ENCODE peak calls at places on chromosomes 7 and 10, in five cellular contexts. A is GM23338, C is HepG2, N is H1, B is K562. I is an unnamed sample. For H4K20me1, the result is how much of the 10 kb centered on the place peaks cover.

GRCh38 chr10:101839421-101840063 is 4.1 kb downstream of the KCNIP2 start:
- DNase-seq in A (peak), C (no peak), N (no peak), B (peak), I (no peak)

GRCh38 chr7:26490631-26491624 is 199.3 kb downstream of the SNX10 start:
- DNase-seq in A (no peak), C (no peak), N (no peak), B (no peak), I (no peak)

GRCh38 chr7:110964770-110965169 is 126.2 kb upstream of the LRRN3 start:
- DNase-seq in A (no peak), C (no peak), N (no peak), B (no peak), I (no peak)

GRCh38 chr7:158273138-158273651 is 314.4 kb downstream of the PTPRN2 start:
- DNase-seq in A (no peak), C (no peak), N (no peak), B (no peak), I (no peak)

GRCh38 chr10:17199351-17199804 is 2.1 kb downstream of the TRDMT1 start:
- DNase-seq in A (peak), C (no peak), N (no peak), B (no peak), I (no peak)

GRCh38 chr7:69245646-69246045 is 352.6 kb upstream of the AUTS2 start:
- DNase-seq in A (no peak), C (no peak), N (no peak), B (no peak), I (no peak)

GRCh38 chr7:79820387-79820786 is 314.2 kb upstream of the GNAI1 start:
- DNase-seq in A (peak), C (no peak), N (no peak), B (no peak), I (no peak)

GRCh38 chr10:31929260-31929985 is 792 bp upstream of the ARHGAP12 start:
- DNase-seq in A (peak), C (peak), N (no peak), B (peak), I (no peak)

GRCh38 chr10:24205846-24206245 is 3.1 kb upstream of the KIAA1217 start:
- DNase-seq in A (no peak), C (no peak), N (no peak), B (no peak), I (no peak)

GRCh38 chr10:8242295-8242872 is 187.9 kb downstream of the GATA3 start:
- DNase-seq in A (no peak), C (no peak), N (no peak), B (no peak), I (no peak)

GRCh38 chr10:66349076-66349475 is 576.8 kb upstream of the LRRTM3 start:
- DNase-seq in A (peak), C (no peak), N (no peak), B (no peak), I (no peak)

GRCh38 chr7:76409537-76409936 is at the start of gene SSC4D:
- DNase-seq in A (peak), C (peak), N (no peak), B (peak), I (no peak)

GRCh38 chr10:88755753-88756152 is 4.1 kb upstream of the LIPN start:
- DNase-seq in A (no peak), C (no peak), N (no peak), B (no peak), I (no peak)

GRCh38 chr10:118311505-118311904 is 30.6 kb downstream of the FAM204A start:
- DNase-seq in A (no peak), C (no peak), N (no peak), B (no peak), I (no peak)

GRCh38 chr10:114044251-114045070 is 795 bp downstream of the ADRB1 start:
- DNase-seq in A (peak), C (no peak), N (no peak), B (no peak), I (no peak)

GRCh38 chr7:152588350-152588749 is 87.6 kb downstream of the XRCC2 start:
- DNase-seq in A (peak), C (peak), N (no peak), B (no peak), I (no peak)

GRCh38 chr10:12966067-12966466 is 35.4 kb downstream of the CCDC3 start:
- DNase-seq in A (no peak), C (no peak), N (no peak), B (no peak), I (no peak)

GRCh38 chr7:113000316-113001020 is 86.2 kb downstream of the GPR85 start:
- DNase-seq in A (no peak), C (no peak), N (no peak), B (no peak), I (no peak)

GRCh38 chr10:60948871-60949270 is 4.9 kb upstream of the RHOBTB1 start:
- DNase-seq in A (no peak), C (no peak), N (no peak), B (no peak), I (no peak)

GRCh38 chr10:59018977-59019376 is 157.5 kb upstream of the PHYHIPL start:
- DNase-seq in A (no peak), C (no peak), N (no peak), B (no peak), I (no peak)

GRCh38 chr7:74220229-74220628 is 10.4 kb downstream of the LAT2 start:
- DNase-seq in A (no peak), C (no peak), N (no peak), B (no peak), I (no peak)

GRCh38 chr10:63628526-63629362 is 107.5 kb downstream of the REEP3 start:
- DNase-seq in A (peak), C (peak), N (no peak), B (peak), I (peak)

GRCh38 chr7:32890553-32891045 is 961 bp downstream of the KBTBD2 start:
- DNase-seq in A (peak), C (peak), N (no peak), B (no peak), I (peak)

GRCh38 chr7:101832681-101833375 is 15.4 kb downstream of the CUX1 start:
- DNase-seq in A (no peak), C (no peak), N (no peak), B (no peak), I (no peak)

GRCh38 chr7:105136221-105136620 is 122.2 kb downstream of the KMT2E start:
- DNase-seq in A (peak), C (peak), N (no peak), B (no peak), I (no peak)

GRCh38 chr7:137160236-137160635 is 183.3 kb downstream of the PTN start:
- DNase-seq in A (no peak), C (no peak), N (no peak), B (no peak), I (no peak)

GRCh38 chr10:29302499-29302898 is 13.6 kb downstream of the LYZL1 start:
- DNase-seq in A (peak), C (no peak), N (no peak), B (no peak), I (no peak)

GRCh38 chr7:7770228-7770627 is 51.8 kb upstream of the RPA3 start:
- DNase-seq in A (no peak), C (no peak), N (no peak), B (no peak), I (no peak)

GRCh38 chr10:31602541-31603244 is 283.7 kb downstream of the ZEB1 start:
- DNase-seq in A (peak), C (no peak), N (no peak), B (no peak), I (no peak)

GRCh38 chr7:140526901-140527664 is 47.8 kb upstream of the MKRN1 start:
- DNase-seq in A (no peak), C (no peak), N (no peak), B (no peak), I (no peak)

DNA sequence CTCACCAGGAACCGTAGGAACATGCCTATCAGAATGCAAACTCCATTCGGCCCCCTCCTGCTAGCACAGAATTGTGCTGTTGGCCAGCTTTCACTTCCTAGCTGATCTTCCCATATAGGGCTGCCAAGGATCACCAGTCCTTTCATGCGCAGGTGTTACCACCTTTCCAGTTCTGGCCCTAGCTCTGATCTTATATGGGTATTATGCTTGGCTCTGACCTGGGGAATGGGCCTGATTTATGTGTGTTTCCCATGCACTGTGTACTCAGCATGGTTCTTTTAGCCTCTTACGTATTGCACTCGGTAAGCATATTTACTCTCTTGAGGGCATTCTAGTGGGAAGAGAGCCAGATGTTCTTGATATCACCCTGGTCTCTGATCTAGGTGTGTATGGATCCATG is 11.1 kb downstream of the SLC35G1 start:
- DNase-seq in A (no peak), C (no peak), N (no peak), B (no peak), I (no peak)
- TF ChIP-seq CREB1 in A (no peak), C (no peak), N (no peak), B (no peak), I (no peak)

GRCh38 chr7:50721160-50721559 is 61.5 kb downstream of the GRB10 start:
- DNase-seq in A (no peak), C (no peak), N (no peak), B (no peak), I (no peak)

GRCh38 chr7:50721661-50722259 is 60.9 kb downstream of the GRB10 start:
- DNase-seq in A (no peak), C (no peak), N (no peak), B (no peak), I (no peak)

GRCh38 chr7:50718311-50718710 is 64.4 kb downstream of the GRB10 start:
- DNase-seq in A (no peak), C (peak), N (no peak), B (no peak), I (no peak)

GRCh38 chr7:50718876-50719275 is 63.8 kb downstream of the GRB10 start:
- DNase-seq in A (no peak), C (peak), N (no peak), B (no peak), I (no peak)

DNA sequence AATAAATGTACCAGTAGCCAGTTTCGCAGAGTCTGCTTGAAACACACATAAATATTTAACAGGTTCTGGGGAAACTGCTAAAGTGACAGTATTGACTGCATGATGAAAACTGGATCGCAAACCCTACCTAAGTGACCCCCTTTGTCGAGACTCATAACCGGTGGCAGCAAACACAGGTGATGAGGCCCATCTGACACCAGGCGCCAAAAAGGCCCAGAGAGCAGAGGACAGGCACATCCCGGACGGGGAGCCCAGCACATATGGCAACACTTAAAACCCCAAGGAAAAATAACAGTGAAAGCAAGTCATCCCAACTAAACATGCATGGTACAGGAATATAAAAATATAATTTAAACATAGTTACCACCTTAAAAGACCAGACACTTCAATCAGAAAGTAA is 62.4 kb downstream of the GRB10 start:
- DNase-seq in A (no peak), C (no peak), N (no peak), B (no peak), I (no peak)
- H4K20me1 ChIP-seq in A (under half), C (under half), N (under half), B (under half), I (under half)

DNA sequence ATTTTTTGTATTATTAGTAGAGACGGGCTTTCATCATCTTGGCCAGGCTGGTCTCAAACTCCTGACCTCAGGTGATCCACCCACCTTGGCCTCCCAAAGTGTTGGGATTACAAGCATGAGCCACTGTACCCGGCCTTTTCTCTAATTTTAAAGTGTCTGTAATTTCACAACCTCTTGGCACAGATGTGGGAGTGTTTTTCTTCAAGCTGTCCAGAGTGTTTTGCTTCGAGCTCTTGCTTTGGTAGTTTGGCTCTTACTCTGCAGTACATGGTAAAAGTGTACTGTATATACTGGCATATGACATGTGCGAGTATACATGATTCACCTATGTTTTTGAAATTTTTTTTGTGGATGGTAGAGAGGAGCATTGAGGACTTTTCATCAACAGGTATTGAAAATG is 9.8 kb downstream of the SRGN start:
- DNase-seq in A (no peak), C (no peak), N (no peak), B (no peak), I (no peak)
- TF ChIP-seq CREB1 in A (no peak), C (no peak), N (no peak), B (no peak), I (no peak)

DNA sequence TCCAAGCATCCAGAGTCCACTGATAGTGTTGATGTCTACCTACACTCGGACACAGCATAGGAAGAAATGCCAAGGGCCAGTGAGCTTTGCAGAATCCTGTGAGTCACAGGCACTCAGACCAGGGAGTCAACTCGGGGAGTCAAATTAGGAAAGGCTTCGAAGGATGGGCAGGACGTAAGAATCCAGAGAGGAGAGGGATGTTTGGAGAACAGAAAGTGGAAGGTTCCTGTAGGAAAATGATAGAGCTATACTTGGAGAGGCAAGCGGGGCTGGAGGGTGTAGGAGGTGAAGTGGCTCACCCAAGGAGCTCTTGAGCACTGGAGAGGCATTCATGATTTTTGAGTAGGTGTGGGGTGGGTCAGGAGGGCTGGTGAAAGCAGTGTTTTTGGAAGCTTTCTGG is 3.0 kb downstream of the ZYX start:
- DNase-seq in A (no peak), C (no peak), N (no peak), B (no peak), I (no peak)
- H4K20me1 ChIP-seq in A (under half), C (under half), N (under half), B (under half), I (under half)

GRCh38 chr7:23941551-23941950 is 231.5 kb downstream of the STK31 start:
- DNase-seq in A (no peak), C (no peak), N (no peak), B (no peak), I (no peak)

GRCh38 chr7:23942032-23942431 is 232.0 kb downstream of the STK31 start:
- DNase-seq in A (no peak), C (no peak), N (no peak), B (no peak), I (no peak)

GRCh38 chr7:23944131-23944530 is 234.1 kb downstream of the STK31 start:
- DNase-seq in A (no peak), C (no peak), N (no peak), B (no peak), I (no peak)

GRCh38 chr7:23938230-23938629 is 228.2 kb downstream of the STK31 start:
- DNase-seq in A (no peak), C (no peak), N (no peak), B (no peak), I (no peak)

GRCh38 chr7:23938937-23939552 is 229.0 kb downstream of the STK31 start:
- DNase-seq in A (peak), C (peak), N (peak), B (no peak), I (no peak)
- TF ChIP-seq CREB1 in A (no peak), C (no peak), N (no peak), B (no peak), I (no peak)

GRCh38 chr10:488081-488932 is 201.2 kb downstream of the DIP2C start:
- DNase-seq in A (no peak), C (no peak), N (no peak), B (no peak), I (no peak)
- H4K20me1 ChIP-seq in A (under half), C (under half), N (under half), B (under half), I (under half)

GRCh38 chr10:97647556-97647955 is 7.1 kb downstream of the PI4K2A start:
- DNase-seq in A (no peak), C (no peak), N (no peak), B (no peak), I (no peak)

GRCh38 chr10:97643586-97643985 is 3.1 kb downstream of the PI4K2A start:
- DNase-seq in A (no peak), C (no peak), N (no peak), B (no peak), I (no peak)

GRCh38 chr10:97651773-97652172 is 11.3 kb downstream of the PI4K2A start:
- DNase-seq in A (no peak), C (no peak), N (no peak), B (no peak), I (no peak)

GRCh38 chr10:97644961-97645360 is 4.5 kb downstream of the PI4K2A start:
- DNase-seq in A (no peak), C (no peak), N (no peak), B (no peak), I (no peak)

GRCh38 chr10:97648557-97649404 is 8.3 kb downstream of the PI4K2A start:
- DNase-seq in A (peak), C (peak), N (no peak), B (peak), I (peak)
- TF ChIP-seq CREB1 in A (no peak), C (no peak), N (no peak), B (no peak), I (peak)

I was measured in GM12878.